ENCODE peak calls at places on chromosomes 3 and 15, in ten cellular contexts. D is fibroblast of the aortic adventitia; V is activated naive CD4-positive, alpha-beta T cell; F is stimulated activated CD8-positive, alpha-beta memory T cell treated with anti-CD3 and anti-CD28 coated beads, Interleukin-4, amount 100 ng/mL, for 24 hours; A is HT-29; G is astrocyte of the cerebellum; N is nephron progenitor cell; O is myocyte; W is glutamatergic neuron; H is NCI-H2029. E is an unnamed sample.

GRCh38 chr3:58688563-58688962 is 22.0 kb upstream of the FAM3D start:
- DNase-seq in D (no peak), V (no peak), F (no peak), A (no peak), G (no peak), N (no peak), O (peak; percentile 68), W (no peak), H (peak; percentile 33), E (no peak)

GRCh38 chr3:172750368-172751187 is at the start of gene ECT2:
- DNase-seq in D (peak; percentile 100), V (peak; percentile 92), F (peak; percentile 94), A (peak; percentile 100), G (peak; percentile 100), N (peak; percentile 93), O (peak; percentile 100), W (peak; percentile 95), H (peak; percentile 99), E (peak; percentile 98)

GRCh38 chr3:56839784-56840724 is 38.3 kb upstream of the ARHGEF3 start:
- DNase-seq in D (peak; percentile 45), V (no peak), F (no peak), A (no peak), G (no peak), N (no peak), O (peak; percentile 22), W (no peak), H (no peak), E (no peak)

GRCh38 chr15:53512029-53512428 is 247.4 kb downstream of the WDR72 start:
- DNase-seq in D (no peak), V (no peak), F (no peak), A (peak; percentile 28), G (no peak), N (no peak), O (no peak), W (no peak), H (no peak), E (no peak)

GRCh38 chr15:76393614-76394013 is 57.0 kb downstream of the ISL2 start:
- DNase-seq in D (peak; percentile 15), V (no peak), F (no peak), A (no peak), G (peak; percentile 82), N (no peak), O (no peak), W (no peak), H (no peak), E (no peak)

GRCh38 chr15:91468861-91469260 is 368.8 kb downstream of the SV2B start:
- DNase-seq in D (no peak), V (no peak), F (no peak), A (no peak), G (no peak), N (no peak), O (no peak), W (no peak), H (no peak), E (no peak)

GRCh38 chr3:58135712-58136543 is 74.8 kb downstream of the DNASE1L3 start:
- DNase-seq in D (peak; percentile 41), V (no peak), F (no peak), A (no peak), G (no peak), N (no peak), O (no peak), W (no peak), H (no peak), E (no peak)

GRCh38 chr3:55676643-55677042 is 189.5 kb upstream of the WNT5A start:
- DNase-seq in D (no peak), V (no peak), F (no peak), A (no peak), G (no peak), N (no peak), O (no peak), W (no peak), H (no peak), E (no peak)

GRCh38 chr3:42589382-42590109 is 1.1 kb upstream of the SS18L2 start:
- DNase-seq in D (no peak), V (no peak), F (no peak), A (no peak), G (no peak), N (no peak), O (no peak), W (no peak), H (no peak), E (no peak)

GRCh38 chr3:40258555-40258954 is 51.0 kb upstream of the EIF1B start:
- DNase-seq in D (peak; percentile 17), V (no peak), F (no peak), A (no peak), G (no peak), N (no peak), O (peak; percentile 32), W (no peak), H (no peak), E (no peak)

E was measured in ecto neural progenitor cell.